ENCODE peak calls at places on chromosomes 2 and 18, in nine cellular contexts. J is neural crest cell, R is osteocyte, L is HCT116, V is fibroblast of pulmonary artery, Z is mammary epithelial cell, P is foreskin fibroblast, B is ovary, K is PC-3. D is an unnamed sample.

GRCh38 chr18:28823506-28824182 is 646.7 kb upstream of the CDH2 start:
- DNase-seq in Z (peak; percentile 41), R (no peak), V (peak; percentile 34), L (no peak), J (no peak), K (peak; percentile 57), P (no peak), B (no peak), D (no peak)

GRCh38 chr18:57640749-57641148 is 19.1 kb upstream of the NARS1 start:
- DNase-seq in V (no peak), Z (no peak), P (no peak), R (no peak), B (no peak), K (no peak), J (no peak), L (no peak), D (no peak)

GRCh38 chr2:231548752-231549151 is 18.5 kb upstream of the NMUR1 start:
- DNase-seq in K (no peak), L (no peak), R (no peak), Z (no peak), P (no peak), J (no peak), B (no peak), V (no peak), D (no peak)

GRCh38 chr2:179250084-179250483 is 14.5 kb downstream of the SESTD1 start:
- DNase-seq in K (no peak), R (no peak), B (no peak), J (no peak), P (no peak), L (no peak), V (no peak), Z (no peak), D (no peak)

GRCh38 chr2:240250985-240251847 is 110.8 kb upstream of the OTOS start:
- DNase-seq in B (peak; percentile 94), K (peak; percentile 82), Z (peak; percentile 83), R (peak; percentile 90), J (peak; percentile 68), V (peak; percentile 91), P (peak; percentile 94), L (peak; percentile 77), D (no peak)

GRCh38 chr2:105143467-105144127 is 97.9 kb upstream of the GPR45 start:
- DNase-seq in K (no peak), V (no peak), L (no peak), R (no peak), B (peak; percentile 41), J (peak; percentile 43), Z (peak; percentile 65), P (no peak), D (peak; percentile 55)

GRCh38 chr2:26486789-26487188 is 8.9 kb upstream of the OTOF start:
- DNase-seq in R (no peak), Z (no peak), L (no peak), B (no peak), K (no peak), J (no peak), P (no peak), V (no peak), D (no peak)

GRCh38 chr2:36683002-36683401 is 13.5 kb upstream of the VIT start:
- DNase-seq in R (no peak), Z (no peak), V (no peak), J (no peak), K (no peak), L (no peak), P (no peak), B (no peak), D (no peak)

GRCh38 chr2:150091896-150092295 is 395.6 kb downstream of the RND3 start:
- DNase-seq in R (no peak), B (no peak), J (no peak), L (no peak), Z (no peak), K (no peak), V (no peak), P (no peak), D (no peak)

GRCh38 chr2:20061476-20061875 is 10.0 kb upstream of the LAPTM4A start:
- DNase-seq in V (peak; percentile 74), R (no peak), L (no peak), J (no peak), Z (no peak), B (no peak), P (peak; percentile 75), K (peak; percentile 6), D (no peak)

GRCh38 chr18:2692508-2692907 is 37.0 kb downstream of the SMCHD1 start:
- DNase-seq in R (no peak), V (peak; percentile 28), B (no peak), P (no peak), J (no peak), L (no peak), K (no peak), Z (peak; percentile 31), D (no peak)

GRCh38 chr18:21682276-21683051 is 22.1 kb downstream of the ABHD3 start:
- DNase-seq in V (peak; percentile 84), P (peak; percentile 65), Z (peak; percentile 11), J (peak; percentile 33), K (no peak), R (no peak), L (no peak), B (no peak), D (no peak)

GRCh38 chr2:134398300-134398699 is 144.4 kb downstream of the MGAT5 start:
- DNase-seq in B (no peak), Z (peak; percentile 58), L (no peak), K (peak; percentile 84), J (no peak), P (peak; percentile 87), V (peak; percentile 93), R (no peak), D (no peak)

GRCh38 chr2:183456177-183456576 is 331.9 kb downstream of the NUP35 start:
- DNase-seq in K (no peak), B (no peak), V (no peak), R (no peak), L (no peak), P (no peak), J (no peak), Z (no peak), D (no peak)

GRCh38 chr2:108855194-108855593 is 68.6 kb downstream of the CCDC138 start:
- DNase-seq in V (peak; percentile 18), J (no peak), B (no peak), P (no peak), Z (peak; percentile 37), R (no peak), K (peak; percentile 56), L (no peak), D (no peak)

GRCh38 chr2:16495812-16496211 is 169.8 kb downstream of the CYRIA start:
- DNase-seq in Z (no peak), B (no peak), V (no peak), K (no peak), J (no peak), R (no peak), L (no peak), P (no peak), D (no peak)

GRCh38 chr2:158022888-158023287 is 78.8 kb upstream of the UPP2 start:
- DNase-seq in B (no peak), K (no peak), L (no peak), P (no peak), Z (no peak), J (no peak), V (no peak), R (no peak), D (no peak)

GRCh38 chr2:213068681-213069359 is 82.6 kb downstream of the IKZF2 start:
- DNase-seq in J (no peak), P (no peak), L (no peak), B (no peak), K (no peak), Z (no peak), V (no peak), R (no peak), D (no peak)

GRCh38 chr18:25231327-25231691 is 120.7 kb downstream of the ZNF521 start:
- DNase-seq in B (no peak), P (no peak), V (no peak), J (no peak), K (no peak), Z (no peak), R (no peak), L (no peak), D (no peak)

GRCh38 chr2:88600038-88600465 is 27.2 kb downstream of the EIF2AK3 start:
- DNase-seq in L (peak; percentile 97), B (no peak), V (peak; percentile 98), Z (peak; percentile 98), P (peak; percentile 93), J (no peak), R (no peak), K (peak; percentile 94), D (no peak)

GRCh38 chr18:68925268-68925667 is 127.4 kb downstream of the CCDC102B start:
- DNase-seq in L (no peak), Z (peak; percentile 35), R (no peak), B (no peak), J (no peak), P (no peak), K (peak; percentile 9), V (peak; percentile 11), D (no peak)

GRCh38 chr2:85497944-85498630 is 40.9 kb upstream of the MAT2A start:
- DNase-seq in K (peak; percentile 81), Z (no peak), R (no peak), P (no peak), L (no peak), J (no peak), V (no peak), B (no peak), D (no peak)

DNA sequence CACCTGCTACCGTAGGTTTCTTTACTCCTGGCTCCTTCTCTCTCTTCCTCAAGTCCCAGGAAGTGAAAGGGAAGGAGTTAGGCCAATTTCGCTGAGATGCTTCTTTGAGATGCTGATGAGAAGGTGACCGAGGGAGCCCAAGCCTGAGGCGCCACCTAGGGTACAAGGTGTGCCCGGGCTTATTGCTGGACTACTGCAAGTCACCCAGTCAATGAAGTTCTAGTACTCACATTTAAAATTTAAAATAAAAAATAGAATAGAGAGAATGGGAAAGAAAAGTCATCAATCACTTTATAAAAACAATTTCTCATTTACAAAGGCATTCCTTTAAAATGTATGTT is 45.3 kb downstream of the ACAA2 start:
- DNase-seq in J (peak; percentile 35), B (no peak), K (peak; percentile 52), Z (peak; percentile 65), P (peak; percentile 54), R (no peak), L (peak; percentile 62), V (peak; percentile 89), D (no peak)
- TF ChIP-seq CTCF in J (peak; percentile 75), B (peak; percentile 24), K (peak; percentile 61), Z (peak; percentile 87), P (peak; percentile 80), R (peak; percentile 45), L (peak; percentile 74), V (peak; percentile 84), D (no peak)

GRCh38 chr2:128466377-128467175 is 147.9 kb upstream of the HS6ST1 start:
- DNase-seq in V (no peak), B (no peak), J (no peak), L (no peak), Z (no peak), R (peak; percentile 74), P (no peak), K (no peak), D (no peak)
- TF ChIP-seq CTCF in V (no peak), B (no peak), J (no peak), L (no peak), Z (no peak), R (no peak), P (no peak), K (no peak), D (no peak)

GRCh38 chr18:37964885-37965571 is 399.4 kb upstream of the CELF4 start:
- DNase-seq in B (no peak), K (no peak), P (no peak), R (no peak), Z (no peak), J (no peak), L (no peak), V (no peak), D (no peak)
- TF ChIP-seq CTCF in B (no peak), K (no peak), P (no peak), R (no peak), Z (no peak), J (no peak), L (no peak), V (no peak), D (no peak)

GRCh38 chr2:117771969-117772630 is 42.4 kb upstream of the DDX18 start:
- DNase-seq in R (no peak), V (peak; percentile 44), B (no peak), J (no peak), L (peak; percentile 23), K (peak; percentile 64), Z (no peak), P (peak; percentile 9), D (no peak)
- TF ChIP-seq CTCF in R (peak; percentile 58), V (peak; percentile 44), B (no peak), J (peak; percentile 80), L (peak; percentile 19), K (peak; percentile 68), Z (peak; percentile 38), P (peak; percentile 29), D (no peak)